ENCODE peak calls at places on chromosome X, in four cellular contexts. J is T-helper 17 cell, E is IMR-90, L is H54. F is an unnamed sample.

GRCh38 chrX:31376408-31376807 is 304.6 kb upstream of the FTHL17 start:
- DNase-seq in L (no peak), J (no peak), E (no peak), F (no peak)

GRCh38 chrX:115690554-115691216 is 129.7 kb downstream of the PLS3 start:
- DNase-seq in J (no peak), L (peak), E (peak), F (peak)

GRCh38 chrX:19697416-19697815 is 182.1 kb upstream of the MAP3K15 start:
- DNase-seq in J (no peak), L (no peak), E (peak), F (no peak)

GRCh38 chrX:67673741-67674274 is 130.0 kb downstream of the AR start:
- DNase-seq in J (no peak), L (no peak), E (no peak), F (no peak)

GRCh38 chrX:68571292-68572256 is 72.7 kb downstream of the YIPF6 start:
- DNase-seq in L (peak), E (peak), J (no peak), F (peak)

GRCh38 chrX:105458846-105459245 is 238.4 kb upstream of the TEX13A start:
- DNase-seq in E (no peak), L (no peak), J (no peak), F (no peak)

GRCh38 chrX:53798281-53798680 is 111.8 kb upstream of the HUWE1 start:
- DNase-seq in E (no peak), J (no peak), L (no peak), F (no peak)

GRCh38 chrX:15391850-15392249 is 7.6 kb upstream of the VEGFD start:
- DNase-seq in E (no peak), L (no peak), J (no peak), F (no peak)

GRCh38 chrX:21764043-21764442 is 6.1 kb upstream of the SMPX start:
- DNase-seq in J (no peak), L (no peak), E (no peak), F (no peak)

GRCh38 chrX:107672955-107673378 is 44.7 kb downstream of the PRPS1 start:
- DNase-seq in E (peak), J (peak), L (peak), F (no peak)

GRCh38 chrX:32896132-32896531 is 315.2 kb downstream of the DMD start:
- DNase-seq in E (no peak), L (no peak), J (no peak), F (no peak)

GRCh38 chrX:53813663-53814440 is 127.3 kb upstream of the HUWE1 start:
- DNase-seq in J (no peak), E (no peak), L (no peak), F (no peak)

GRCh38 chrX:30302957-30303356 is 6.2 kb downstream of the NR0B1 start:
- DNase-seq in E (no peak), L (no peak), J (no peak), F (no peak)

GRCh38 chrX:8323356-8323755 is 141.3 kb upstream of the VCX3B start:
- DNase-seq in E (no peak), L (no peak), J (no peak), F (no peak)

GRCh38 chrX:132615396-132616131 is 126.7 kb upstream of the MBNL3 start:
- DNase-seq in L (peak), J (peak), E (peak), F (peak)

GRCh38 chrX:99901091-99901490 is 509.0 kb downstream of the PCDH19 start:
- DNase-seq in E (no peak), J (no peak), L (no peak), F (no peak)

GRCh38 chrX:18971506-18971905 is 12.4 kb downstream of the PHKA2 start:
- DNase-seq in J (no peak), L (no peak), E (no peak), F (no peak)

F was measured in non-pigmented ciliary epithelial cell.